ENCODE peak calls at places on chromosomes 16 and 17, in four cellular contexts. O is tibial artery, X is right atrium auricular region, K is aorta. C is an unnamed sample.

GRCh38 chr16:23668873-23669272 is 9.8 kb upstream of the PLK1 start:
- DNase-seq in O (no peak), X (no peak), K (no peak), C (no peak)

GRCh38 chr17:41987642-41988041 is 21.0 kb downstream of the CNP start:
- DNase-seq in O (no peak), X (no peak), K (no peak), C (no peak)

GRCh38 chr17:40122466-40122943 is 734 bp downstream of the MSL1 start:
- DNase-seq in O (no peak), X (no peak), K (peak; percentile 68), C (no peak)

GRCh38 chr16:49855280-49855821 is 561 bp downstream of the ZNF423 start:
- DNase-seq in O (peak; percentile 82), X (peak; percentile 78), K (peak; percentile 92), C (peak; percentile 45)

GRCh38 chr17:8192070-8192815 is 2.3 kb upstream of the BORCS6 start:
- DNase-seq in O (peak; percentile 93), X (peak; percentile 96), K (peak; percentile 90), C (peak; percentile 93)

GRCh38 chr16:88803264-88803987 is at the start of gene CDT1:
- DNase-seq in O (peak; percentile 65), X (peak; percentile 82), K (peak; percentile 89), C (peak; percentile 50)

GRCh38 chr17:73798111-73798748 is 154.0 kb upstream of the SDK2 start:
- DNase-seq in O (no peak), X (no peak), K (no peak), C (no peak)

GRCh38 chr17:5033352-5034015 is 1.7 kb downstream of the SLC52A1 start:
- DNase-seq in O (no peak), X (no peak), K (no peak), C (no peak)

GRCh38 chr17:31308935-31309334 is 4.9 kb downstream of the EVI2B start:
- DNase-seq in O (no peak), X (no peak), K (no peak), C (no peak)

GRCh38 chr17:320809-321385 is 31.7 kb downstream of the RPH3AL start:
- DNase-seq in O (no peak), X (no peak), K (peak; percentile 38), C (no peak)

GRCh38 chr17:694239-694638 is 20.4 kb downstream of the VPS53 start:
- DNase-seq in O (no peak), X (no peak), K (no peak), C (no peak)

GRCh38 chr16:52034830-52035229 is 512.1 kb downstream of the TOX3 start:
- DNase-seq in O (no peak), X (no peak), K (no peak), C (no peak)

GRCh38 chr17:76271669-76272540 is 6.8 kb downstream of the UBALD2 start:
- DNase-seq in O (no peak), X (no peak), K (no peak), C (no peak)

GRCh38 chr17:38875477-38876080 is 5.7 kb downstream of the LASP1 start:
- DNase-seq in O (no peak), X (no peak), K (no peak), C (no peak)

GRCh38 chr16:88824256-88825077 is 12.7 kb upstream of the APRT start:
- DNase-seq in O (no peak), X (no peak), K (no peak), C (no peak)

DNA sequence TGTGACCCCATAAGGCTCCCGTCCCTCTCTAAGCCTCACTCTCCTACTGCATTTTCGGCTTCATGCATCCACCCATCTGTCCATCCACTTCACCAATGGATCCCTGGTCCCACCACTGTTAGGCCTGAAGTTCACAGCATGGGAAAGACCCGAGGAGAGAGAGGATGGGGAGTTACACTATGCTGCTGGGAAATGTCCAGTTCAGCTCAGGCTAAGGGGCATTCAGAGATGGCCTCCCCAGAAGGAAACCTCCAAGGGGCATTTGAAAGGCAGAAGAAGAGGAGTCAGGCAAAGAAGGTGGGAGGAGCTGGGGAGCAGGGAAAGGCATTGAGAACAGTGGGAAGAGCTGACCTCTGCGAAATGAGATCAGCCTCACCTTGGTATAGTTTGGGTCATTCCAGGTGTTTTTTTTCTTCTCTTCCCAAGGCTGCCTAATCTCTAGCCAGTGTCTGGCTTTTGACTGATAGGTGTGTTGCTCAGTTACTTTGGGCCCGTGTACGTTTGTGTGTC is 11.7 kb upstream of the DRC7 start:
- DNase-seq in O (no peak), X (no peak), K (no peak), C (no peak)
- H3K27ac ChIP-seq in O (no peak overlapping the region), X (no peak overlapping the region), K (no peak overlapping the region), C (no peak overlapping the region)

GRCh38 chr17:64331946-64332493 is 58.6 kb downstream of the PECAM1 start:
- DNase-seq in O (peak; percentile 71), X (peak; percentile 88), K (peak; percentile 80), C (no peak)
- H3K27ac ChIP-seq in O (peak overlapping the region; percentile 32), X (peak overlapping the region; percentile 85), K (no peak overlapping the region), C (no peak overlapping the region)

GRCh38 chr17:81397314-81398169 is 2.3 kb downstream of the BAHCC1 start:
- DNase-seq in O (no peak), X (no peak), K (no peak), C (no peak)
- H3K27ac ChIP-seq in O (peak overlapping the region; percentile 99), X (peak overlapping the region; percentile 95), K (peak overlapping the region; percentile 37), C (peak overlapping the region; percentile 93)

GRCh38 chr16:3575491-3575890 is 1.7 kb downstream of the NLRC3 start:
- DNase-seq in O (no peak), X (no peak), K (no peak), C (no peak)
- H3K27ac ChIP-seq in O (no peak overlapping the region), X (no peak overlapping the region), K (no peak overlapping the region), C (no peak overlapping the region)

GRCh38 chr16:4924593-4925378 is 12.2 kb downstream of the PPL start:
- DNase-seq in O (no peak), X (no peak), K (no peak), C (no peak)
- H3K27ac ChIP-seq in O (no peak overlapping the region), X (no peak overlapping the region), K (no peak overlapping the region), C (no peak overlapping the region)

DNA sequence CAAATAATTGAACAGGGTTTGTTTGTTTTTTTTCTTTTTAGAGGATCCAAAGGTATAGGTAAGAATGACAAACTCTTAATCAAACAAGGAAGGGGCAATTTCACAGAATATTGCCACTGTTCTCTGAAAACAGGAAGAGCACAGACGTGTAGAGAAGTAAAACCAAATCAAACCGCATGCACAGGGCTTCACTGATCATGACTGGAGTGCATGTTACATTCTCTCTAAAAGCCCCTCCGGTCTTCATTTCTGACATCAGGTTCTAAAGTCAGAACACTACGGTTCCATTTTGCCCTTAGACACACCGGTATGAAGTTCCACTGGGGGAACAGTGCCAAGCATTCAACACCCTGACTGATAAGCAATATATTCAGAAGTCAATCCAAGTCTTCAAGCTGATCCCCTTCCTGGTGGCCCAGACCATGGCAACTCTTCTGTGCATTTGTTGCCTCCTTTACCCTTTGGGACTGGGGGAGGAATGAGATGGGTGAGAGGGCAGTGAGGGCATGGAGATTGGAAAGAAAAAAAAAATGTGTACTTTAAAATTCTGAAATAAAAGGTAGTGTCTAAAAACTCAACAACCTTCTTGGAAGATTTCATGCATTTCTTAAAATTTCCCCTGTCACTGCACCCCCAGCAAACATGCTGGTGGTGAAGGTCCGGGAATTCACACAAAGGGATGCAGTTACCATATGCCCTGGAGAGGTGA is 1.4 kb downstream of the MMD start:
- DNase-seq in O (no peak), X (no peak), K (no peak), C (no peak)
- H3K27ac ChIP-seq in O (peak overlapping the region; percentile 81), X (peak overlapping the region; percentile 91), K (no peak overlapping the region), C (peak overlapping the region; percentile 80)

GRCh38 chr16:48608452-48608851 is 1.5 kb downstream of the N4BP1 start:
- DNase-seq in O (no peak), X (no peak), K (no peak), C (no peak)

GRCh38 chr16:48608871-48609452 is 1.0 kb downstream of the N4BP1 start:
- DNase-seq in O (no peak), X (no peak), K (no peak), C (no peak)

GRCh38 chr16:48609453-48610023 is 442 bp downstream of the N4BP1 start:
- DNase-seq in O (peak; percentile 41), X (no peak), K (peak; percentile 72), C (peak; percentile 60)

GRCh38 chr16:48605518-48606110 is 4.4 kb downstream of the N4BP1 start:
- DNase-seq in O (no peak), X (no peak), K (no peak), C (no peak)

GRCh38 chr16:48607056-48607825 is 2.7 kb downstream of the N4BP1 start:
- DNase-seq in O (no peak), X (no peak), K (no peak), C (no peak)
- H3K27ac ChIP-seq in O (no peak overlapping the region), X (no peak overlapping the region), K (no peak overlapping the region), C (no peak overlapping the region)

GRCh38 chr16:84785843-84786538 is 33.8 kb upstream of the CRISPLD2 start:
- DNase-seq in O (no peak), X (no peak), K (peak; percentile 62), C (no peak)
- H3K27ac ChIP-seq in O (no peak overlapping the region), X (no peak overlapping the region), K (no peak overlapping the region), C (no peak overlapping the region)

GRCh38 chr16:85625485-85626117 is 12.5 kb downstream of the GSE1 start:
- DNase-seq in O (no peak), X (no peak), K (no peak), C (no peak)

GRCh38 chr16:85623997-85624601 is 11.0 kb downstream of the GSE1 start:
- DNase-seq in O (no peak), X (no peak), K (no peak), C (no peak)

GRCh38 chr16:85623250-85623649 is 10.1 kb downstream of the GSE1 start:
- DNase-seq in O (no peak), X (no peak), K (no peak), C (no peak)

GRCh38 chr16:85625053-85625452 is 11.9 kb downstream of the GSE1 start:
- DNase-seq in O (no peak), X (no peak), K (no peak), C (peak; percentile 33)

GRCh38 chr16:85624646-85625045 is 11.5 kb downstream of the GSE1 start:
- DNase-seq in O (no peak), X (no peak), K (no peak), C (no peak)
- H3K27ac ChIP-seq in O (no peak overlapping the region), X (no peak overlapping the region), K (no peak overlapping the region), C (no peak overlapping the region)

C was measured in substantia nigra.